ENCODE peak calls at places on chromosome 16, in four cellular contexts. K is mesendoderm, O is H1, N is H9. Y is an unnamed sample.

GRCh38 chr16:15607700-15608396 is 35.1 kb downstream of the MARF1 start:
- DNase-seq in O (no peak), K (peak; percentile 17), N (no peak), Y (peak; percentile 82)

GRCh38 chr16:79801550-79802090 is 201.1 kb upstream of the MAF start:
- DNase-seq in O (no peak), N (no peak), K (no peak), Y (no peak)

GRCh38 chr16:17053536-17054160 is 417.1 kb downstream of the XYLT1 start:
- DNase-seq in O (no peak), N (no peak), K (peak; percentile 23), Y (no peak)

GRCh38 chr16:50856991-50857390 is 115.1 kb downstream of the CYLD start:
- DNase-seq in N (no peak), K (no peak), O (peak; percentile 10), Y (no peak)

GRCh38 chr16:49930841-49931240 is 74.9 kb upstream of the ZNF423 start:
- DNase-seq in K (no peak), N (no peak), O (no peak), Y (no peak)

GRCh38 chr16:73527191-73527590 is 479.3 kb upstream of the ZFHX3 start:
- DNase-seq in K (no peak), N (no peak), O (no peak), Y (peak; percentile 1)

GRCh38 chr16:9599415-9600110 is 508.1 kb downstream of the HAPSTR1 start:
- DNase-seq in N (no peak), O (no peak), K (no peak), Y (no peak)

GRCh38 chr16:30054959-30055553 is 10.5 kb upstream of the ALDOA start:
- DNase-seq in K (peak; percentile 80), N (peak; percentile 86), O (peak; percentile 89), Y (no peak)

DNA sequence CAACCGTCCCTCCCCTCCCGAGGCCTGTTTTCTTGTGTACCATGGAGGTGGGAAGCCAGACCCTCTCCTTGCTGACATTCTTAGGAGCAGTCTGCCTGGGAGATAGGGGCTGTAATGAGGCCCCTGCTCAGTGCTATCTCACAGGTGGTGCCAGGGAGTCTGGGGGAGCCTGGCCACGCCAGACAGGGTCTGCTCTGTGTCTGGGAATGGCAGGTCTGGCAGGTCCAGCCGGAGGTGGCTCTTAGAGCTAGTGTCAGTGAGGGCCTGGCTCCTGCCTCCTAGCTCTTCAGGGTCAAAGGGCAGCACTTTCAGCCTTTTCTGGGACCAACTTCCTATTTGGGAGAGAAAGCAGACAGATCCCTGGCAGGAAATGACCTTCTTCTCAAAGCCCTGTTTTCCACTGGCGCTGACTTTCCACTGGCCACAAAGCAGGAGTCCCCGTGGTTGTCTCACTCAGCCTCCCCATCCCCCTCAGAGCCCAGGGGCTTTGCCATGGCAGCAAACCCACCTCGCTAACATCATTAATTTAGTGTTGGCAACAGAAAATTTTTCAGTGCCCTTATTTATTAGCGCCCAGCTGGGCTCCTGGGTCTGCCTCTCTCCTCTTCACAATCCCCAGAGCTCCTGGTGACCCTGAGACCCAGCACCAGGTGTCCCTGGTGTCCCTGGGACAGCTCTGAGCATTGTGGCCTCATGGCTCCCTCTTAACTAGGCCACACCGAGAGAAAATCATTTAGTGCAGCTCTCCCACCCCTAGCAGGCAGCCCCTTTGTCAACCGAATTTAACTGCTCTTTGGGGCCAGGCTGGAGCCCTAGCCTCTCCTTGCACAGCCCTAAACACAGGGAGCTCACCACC is 24.0 kb upstream of the DOK4 start:
- DNase-seq in K (peak; percentile 92), N (no peak), O (no peak), Y (no peak)
- H2BK15ac ChIP-seq in K (no peak overlapping the region), N (no peak overlapping the region), O (no peak overlapping the region), Y (no peak overlapping the region)

GRCh38 chr16:27959914-27960313 is 103.6 kb downstream of the GSG1L start:
- DNase-seq in N (no peak), K (no peak), O (no peak), Y (no peak)
- H3K56ac ChIP-seq in N (no peak overlapping the region), K (no peak overlapping the region), O (no peak overlapping the region), Y (no peak overlapping the region)

GRCh38 chr16:85157372-85157771 is 45.1 kb upstream of the CIBAR2 start:
- DNase-seq in N (no peak), K (no peak), O (no peak), Y (no peak)

GRCh38 chr16:85158702-85159225 is 46.5 kb upstream of the CIBAR2 start:
- DNase-seq in N (no peak), K (no peak), O (no peak), Y (no peak)

GRCh38 chr16:85156869-85157268 is 44.6 kb upstream of the CIBAR2 start:
- DNase-seq in K (no peak), N (no peak), O (no peak), Y (no peak)

GRCh38 chr16:85157813-85158701 is 45.8 kb upstream of the CIBAR2 start:
- DNase-seq in K (peak; percentile 95), N (peak; percentile 92), O (peak; percentile 69), Y (no peak)

DNA sequence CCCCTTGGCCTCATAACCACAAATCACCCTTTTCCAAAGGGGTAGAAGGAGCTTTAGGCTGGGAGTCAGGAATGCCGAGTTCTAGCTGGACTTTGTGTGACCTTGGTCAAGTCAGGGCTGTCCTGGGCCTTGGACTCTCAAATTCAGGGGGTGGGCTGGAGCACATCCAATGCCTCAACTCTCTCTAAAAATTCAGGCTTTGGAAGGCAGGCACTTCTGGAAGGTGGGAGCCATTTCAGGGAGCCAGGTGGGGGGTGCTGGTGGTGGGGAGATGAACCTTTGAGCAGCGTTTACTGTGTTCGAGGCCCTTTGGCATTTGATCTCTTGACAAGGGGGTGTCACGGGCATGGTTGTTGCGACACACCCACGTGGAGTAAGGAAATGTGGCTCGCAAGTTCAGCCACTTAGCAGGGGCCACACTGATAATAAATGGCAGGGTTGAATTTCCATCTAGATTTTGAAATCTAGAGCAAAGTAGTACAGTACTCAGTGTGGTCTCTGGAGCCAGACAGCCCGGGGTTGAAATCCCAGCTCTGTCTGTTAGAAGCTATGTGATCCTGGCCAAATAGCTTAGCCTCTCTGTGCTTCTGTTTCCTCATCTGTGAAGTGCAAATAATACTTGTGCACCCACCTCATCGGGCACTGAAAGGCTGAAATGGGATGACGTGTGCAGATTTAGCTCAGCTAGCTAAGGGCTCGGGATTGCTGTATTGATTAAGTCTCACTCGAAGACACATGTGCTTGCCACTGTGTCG is 47.1 kb upstream of the CIBAR2 start:
- DNase-seq in K (no peak), N (no peak), O (no peak), Y (no peak)
- H2BK15ac ChIP-seq in K (no peak overlapping the region), N (no peak overlapping the region), O (peak overlapping the region; percentile 55), Y (no peak overlapping the region)

DNA sequence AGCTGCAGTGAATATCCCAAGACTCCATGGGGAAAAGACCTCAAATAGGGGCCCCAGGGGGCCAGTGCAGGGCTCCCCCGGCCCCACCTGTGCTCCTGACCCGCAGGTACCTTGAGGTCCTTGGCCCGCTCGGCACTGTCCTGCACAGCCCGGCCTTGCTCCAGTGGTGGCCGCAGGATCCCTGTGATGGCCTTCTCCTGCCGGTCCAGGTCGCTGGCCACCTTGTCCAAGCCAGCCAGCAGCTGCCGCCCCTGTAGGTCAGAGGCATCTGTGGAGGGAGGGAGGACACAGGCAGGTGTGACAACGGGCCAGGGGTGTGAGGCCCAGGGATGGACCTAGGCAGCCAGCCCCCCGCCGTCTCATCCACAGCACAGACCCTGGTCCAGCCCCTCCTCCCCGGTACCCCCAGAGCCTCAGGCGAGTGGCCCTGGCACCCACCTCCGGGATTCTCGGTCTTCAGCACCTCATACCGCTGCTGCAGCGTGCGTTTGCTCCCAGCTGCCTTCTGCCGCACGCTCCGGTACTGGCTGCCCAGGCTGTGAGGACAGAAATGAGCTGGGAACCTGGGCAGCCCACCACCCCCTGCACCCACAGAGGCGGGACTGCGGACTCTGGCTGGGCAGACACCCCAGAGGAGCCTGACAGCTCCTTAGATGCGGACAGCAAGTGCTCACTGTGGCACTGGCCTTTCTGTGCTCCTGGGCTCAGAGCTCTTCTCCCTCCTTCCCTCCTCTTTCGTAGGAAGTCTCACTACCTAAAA is 43.7 kb downstream of the PPL start:
- DNase-seq in N (no peak), O (no peak), K (no peak), Y (no peak)
- H3K56ac ChIP-seq in N (no peak overlapping the region), O (no peak overlapping the region), K (no peak overlapping the region), Y (no peak overlapping the region)

GRCh38 chr16:28823291-28823718 is 506 bp downstream of the ATXN2L start:
- DNase-seq in N (no peak), K (no peak), O (no peak), Y (no peak)
- H2BK15ac ChIP-seq in N (no peak overlapping the region), K (no peak overlapping the region), O (no peak overlapping the region), Y (no peak overlapping the region)

DNA sequence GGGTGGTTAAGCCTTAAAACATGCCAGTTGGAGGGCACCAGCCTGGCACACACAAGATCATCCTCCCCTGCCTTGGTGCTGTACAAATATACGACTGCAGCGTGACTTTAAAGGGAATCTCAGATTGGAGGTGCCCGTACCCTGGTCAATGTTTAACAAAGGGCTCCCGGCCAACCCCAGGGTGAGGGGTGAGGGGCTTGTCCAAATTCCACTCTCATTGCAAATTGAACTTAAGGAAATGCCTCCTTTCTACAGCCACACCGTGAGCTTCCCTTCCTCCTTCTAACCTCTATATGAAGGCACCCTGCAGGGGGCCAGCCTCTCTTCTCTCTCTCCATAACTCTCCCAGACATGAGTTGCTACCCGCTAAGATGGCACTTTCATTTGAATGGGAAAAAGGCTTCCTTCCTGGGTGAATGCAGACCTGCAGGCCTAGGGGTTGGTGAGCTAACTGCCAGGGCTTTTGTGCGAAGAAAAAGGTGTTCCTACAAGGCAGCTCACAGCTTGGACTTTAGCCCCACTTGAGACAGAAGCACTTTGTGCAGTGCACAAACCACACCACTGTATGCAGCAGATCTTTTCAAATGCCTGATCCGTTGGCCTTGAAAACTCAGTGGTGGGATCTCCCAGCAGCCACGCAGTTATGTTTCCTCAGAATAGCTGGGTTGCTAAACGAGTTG is 76.6 kb downstream of the IRF8 start:
- DNase-seq in O (no peak), K (no peak), N (no peak), Y (no peak)
- H3K56ac ChIP-seq in O (no peak overlapping the region), K (no peak overlapping the region), N (no peak overlapping the region), Y (no peak overlapping the region)

DNA sequence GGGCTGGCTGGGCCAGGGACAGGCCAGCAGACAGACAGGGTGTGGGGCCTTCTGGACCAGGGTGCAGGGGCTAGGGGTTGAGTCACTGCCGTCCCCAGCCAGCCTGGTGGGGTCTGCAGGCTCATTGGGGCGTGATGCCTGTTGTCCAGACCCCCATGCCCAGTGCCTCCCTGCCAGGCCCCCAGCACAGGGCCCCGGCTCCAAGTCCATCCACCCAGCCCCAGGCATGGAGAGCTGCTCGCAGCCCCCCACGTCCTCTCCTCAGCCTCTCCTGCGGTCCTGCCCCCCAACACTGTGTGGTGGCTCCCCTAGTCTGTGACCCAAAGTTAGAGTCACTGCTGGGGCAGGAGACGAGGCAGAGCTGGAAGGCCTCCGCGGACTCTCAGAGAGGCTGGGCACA is 7.0 kb upstream of the PKMYT1 start:
- DNase-seq in O (no peak), N (no peak), K (no peak), Y (no peak)
- H2BK15ac ChIP-seq in O (no peak overlapping the region), N (no peak overlapping the region), K (no peak overlapping the region), Y (no peak overlapping the region)

Y was measured in IMR-90.